ENCODE peak calls at places on chromosomes 7 and 10, in four cellular contexts. A is kidney, Z is IMR-90, I is heart left ventricle. W is an unnamed sample.
A peak's percentile ranks its signal among the peaks of the same experiment; 100 is the strongest.

GRCh38 chr7:97090761-97091353 is 26.6 kb upstream of the SDHAF3 start:
- DNase-seq in A (no peak), Z (no peak), I (no peak), W (no peak)

GRCh38 chr7:12741951-12742575 is 54.6 kb downstream of the ARL4A start:
- DNase-seq in A (no peak), Z (peak; percentile 74), I (no peak), W (no peak)

GRCh38 chr10:96512524-96512991 is 1.2 kb downstream of the TLL2 start:
- DNase-seq in A (peak; percentile 77), Z (peak; percentile 12), I (peak; percentile 55), W (no peak)

GRCh38 chr7:112056409-112056808 is 149.8 kb downstream of the DOCK4 start:
- DNase-seq in A (no peak), Z (peak; percentile 82), I (no peak), W (peak; percentile 45)

GRCh38 chr10:63593576-63593975 is 72.4 kb downstream of the REEP3 start:
- DNase-seq in A (no peak), Z (peak; percentile 22), I (no peak), W (no peak)

GRCh38 chr7:101200862-101201599 is at the start of gene MOGAT3:
- DNase-seq in A (no peak), Z (no peak), I (no peak), W (no peak)

GRCh38 chr10:100006241-100006886 is 3.4 kb downstream of the DNMBP start:
- DNase-seq in A (no peak), Z (peak; percentile 97), I (no peak), W (no peak)

GRCh38 chr10:909831-910230 is 21.7 kb downstream of the LARP4B start:
- DNase-seq in A (no peak), Z (peak; percentile 60), I (no peak), W (no peak)

GRCh38 chr10:44911081-44911540 is at the start of gene TMEM72:
- DNase-seq in A (peak; percentile 94), Z (no peak), I (peak; percentile 43), W (peak; percentile 85)

GRCh38 chr10:1454964-1455363 is 282.4 kb downstream of the ADARB2 start:
- DNase-seq in A (no peak), Z (no peak), I (no peak), W (no peak)

GRCh38 chr7:114051871-114052324 is 133.1 kb upstream of the PPP1R3A start:
- DNase-seq in A (no peak), Z (no peak), I (no peak), W (no peak)

GRCh38 chr10:70812814-70813213 is 2.9 kb upstream of the SGPL1 start:
- DNase-seq in A (no peak), Z (no peak), I (no peak), W (no peak)

GRCh38 chr7:112529486-112529885 is 48.7 kb downstream of the LSMEM1 start:
- DNase-seq in A (no peak), Z (no peak), I (no peak), W (no peak)

GRCh38 chr10:132387723-132388210 is 9.2 kb upstream of the PWWP2B start:
- DNase-seq in A (peak; percentile 89), Z (peak; percentile 36), I (peak; percentile 84), W (peak; percentile 94)

GRCh38 chr7:123643495-123644428 is 11.9 kb upstream of the LMOD2 start:
- DNase-seq in A (no peak), Z (peak; percentile 70), I (peak; percentile 42), W (no peak)

GRCh38 chr10:69489506-69490090 is 38.3 kb downstream of the TSPAN15 start:
- DNase-seq in A (no peak), Z (no peak), I (peak; percentile 14), W (no peak)

GRCh38 chr10:51955696-51956095 is 256.3 kb upstream of the CSTF2T start:
- DNase-seq in A (no peak), Z (no peak), I (no peak), W (no peak)

GRCh38 chr10:63670291-63670898 is 149.2 kb downstream of the REEP3 start:
- DNase-seq in A (no peak), Z (no peak), I (no peak), W (no peak)

GRCh38 chr10:51368943-51369342 is 294.7 kb downstream of the PRKG1 start:
- DNase-seq in A (no peak), Z (no peak), I (no peak), W (no peak)

GRCh38 chr10:43574906-43575305 is 490 bp upstream of the ZNF239 start:
- DNase-seq in A (no peak), Z (no peak), I (no peak), W (no peak)

GRCh38 chr10:50326757-50327701 is 75.7 kb upstream of the ASAH2 start:
- DNase-seq in A (no peak), Z (peak; percentile 72), I (peak; percentile 65), W (no peak)

GRCh38 chr10:80453392-80453714 is 757 bp upstream of the TSPAN14 start:
- DNase-seq in A (peak; percentile 37), Z (no peak), I (no peak), W (no peak)

GRCh38 chr7:106059556-106059955 is 52.6 kb downstream of the SYPL1 start:
- DNase-seq in A (no peak), Z (no peak), I (no peak), W (no peak)

GRCh38 chr10:71127019-71127534 is 85.3 kb upstream of the UNC5B start:
- DNase-seq in A (no peak), Z (no peak), I (no peak), W (no peak)

GRCh38 chr10:43212043-43212721 is 54.7 kb downstream of the RASGEF1A start:
- DNase-seq in A (peak; percentile 61), Z (no peak), I (peak; percentile 61), W (peak; percentile 18)

GRCh38 chr10:74825033-74825370 is 1.4 kb upstream of the KAT6B start:
- DNase-seq in A (peak; percentile 89), Z (no peak), I (peak; percentile 66), W (peak; percentile 57)

GRCh38 chr10:117364121-117364960 is 10.9 kb downstream of the PDZD8 start:
- DNase-seq in A (no peak), Z (peak; percentile 36), I (no peak), W (no peak)

GRCh38 chr10:117360994-117361667 is 14.1 kb downstream of the PDZD8 start:
- DNase-seq in A (no peak), Z (peak; percentile 30), I (no peak), W (no peak)

GRCh38 chr10:117363027-117363426 is 12.2 kb downstream of the PDZD8 start:
- DNase-seq in A (no peak), Z (peak; percentile 78), I (no peak), W (no peak)

GRCh38 chr10:117362313-117362712 is 12.9 kb downstream of the PDZD8 start:
- DNase-seq in A (no peak), Z (peak; percentile 32), I (no peak), W (no peak)

GRCh38 chr10:117360016-117360415 is 15.2 kb downstream of the PDZD8 start:
- DNase-seq in A (no peak), Z (peak; percentile 47), I (no peak), W (no peak)
- H3K27ac ChIP-seq in A (peak overlapping the region; percentile 44), Z (no peak overlapping the region), I (no peak overlapping the region), W (no peak overlapping the region)

GRCh38 chr10:117165557-117166419 is 27.7 kb upstream of the VAX1 start:
- DNase-seq in A (peak; percentile 74), Z (peak; percentile 33), I (peak; percentile 44), W (no peak)
- H3K4me3 ChIP-seq in A (peak overlapping the region; percentile 26), Z (no peak overlapping the region), I (peak overlapping the region; percentile 12), W (peak overlapping the region; percentile 1)

GRCh38 chr7:156166692-156167416 is 354.6 kb upstream of the SHH start:
- DNase-seq in A (no peak), Z (no peak), I (no peak), W (no peak)
- H3K36me3 ChIP-seq in A (no peaks in the 10 kb centered on the region), Z (no peaks in the 10 kb centered on the region), I (no peaks in the 10 kb centered on the region), W (no peaks in the 10 kb centered on the region)

GRCh38 chr7:29783671-29784070 is 22.6 kb upstream of the WIPF3 start:
- DNase-seq in A (no peak), Z (no peak), I (no peak), W (no peak)
- H3K27ac ChIP-seq in A (no peak overlapping the region), Z (no peak overlapping the region), I (no peak overlapping the region), W (no peak overlapping the region)

GRCh38 chr7:32070406-32071360 is at the start of gene PDE1C:
- DNase-seq in A (no peak), Z (peak; percentile 19), I (peak; percentile 90), W (no peak)
- H3K4me3 ChIP-seq in A (peak within 1 kb of the TSS; percentile 42), Z (peak within 1 kb of the TSS; percentile 91), I (peak within 1 kb of the TSS; percentile 80), W (peak within 1 kb of the TSS; percentile 47)

W was measured in left lung.